ENCODE peak calls at places on chromosomes 3 and 15, in five cellular contexts. H is uterus; B is CD8-positive, alpha-beta T cell; E is bronchial epithelial cell; L is mammary epithelial cell. Z is an unnamed sample. For H3K36me3, the result is how much of the 10 kb centered on the place peaks cover.

GRCh38 chr15:35925634-35926380 is 379.8 kb upstream of the DPH6 start:
- DNase-seq in H (no peak), B (no peak), E (peak), L (peak), Z (no peak)

GRCh38 chr15:48928877-48929538 is 34.7 kb downstream of the SHC4 start:
- DNase-seq in H (no peak), B (no peak), E (no peak), L (peak), Z (no peak)

GRCh38 chr3:8529197-8529637 is 27.6 kb downstream of the LMCD1 start:
- DNase-seq in H (peak), B (no peak), E (no peak), L (no peak), Z (no peak)

GRCh38 chr3:52524752-52525661 is 8.7 kb downstream of the NT5DC2 start:
- DNase-seq in H (peak), B (no peak), E (peak), L (no peak), Z (no peak)

GRCh38 chr3:22296641-22297040 is 545.6 kb upstream of the ZNF385D start:
- DNase-seq in H (no peak), B (no peak), E (no peak), L (no peak), Z (no peak)

GRCh38 chr3:196055683-196056270 is 26.1 kb downstream of the TFRC start:
- DNase-seq in H (no peak), B (no peak), E (no peak), L (no peak), Z (peak)

GRCh38 chr15:55282284-55282833 is 7.3 kb downstream of the RAB27A start:
- DNase-seq in H (no peak), B (no peak), E (peak), L (peak), Z (no peak)

GRCh38 chr15:74174966-74175270 is 1.4 kb downstream of the ISLR start:
- DNase-seq in H (peak), B (no peak), E (no peak), L (no peak), Z (no peak)

GRCh38 chr3:197550489-197550888 is 5.3 kb downstream of the BDH1 start:
- DNase-seq in H (no peak), B (no peak), E (no peak), L (no peak), Z (no peak)

GRCh38 chr15:74175271-74176191 is 2.0 kb downstream of the ISLR start:
- DNase-seq in H (peak), B (no peak), E (no peak), L (no peak), Z (no peak)

GRCh38 chr3:134419214-134419965 is 45.1 kb upstream of the AMOTL2 start:
- DNase-seq in H (no peak), B (no peak), E (no peak), L (no peak), Z (no peak)

GRCh38 chr3:9088431-9089353 is 125.4 kb upstream of the RAD18 start:
- DNase-seq in H (no peak), B (no peak), E (peak), L (peak), Z (no peak)

GRCh38 chr15:94478763-94479162 is 247.4 kb downstream of the MCTP2 start:
- DNase-seq in H (no peak), B (no peak), E (no peak), L (no peak), Z (no peak)

GRCh38 chr3:131231710-131232348 is 149.7 kb upstream of the NUDT16 start:
- DNase-seq in H (no peak), B (no peak), E (peak), L (no peak), Z (no peak)

GRCh38 chr3:114404590-114404989 is 110.8 kb downstream of the TIGIT start:
- DNase-seq in H (no peak), B (no peak), E (no peak), L (peak), Z (no peak)

GRCh38 chr3:190086191-190086590 is 34.5 kb downstream of the P3H2 start:
- DNase-seq in H (no peak), B (no peak), E (no peak), L (no peak), Z (no peak)

GRCh38 chr3:57948782-57949242 is 59.4 kb upstream of the FLNB start:
- DNase-seq in H (no peak), B (no peak), E (no peak), L (peak), Z (no peak)

GRCh38 chr15:71662306-71662705 is 148.0 kb upstream of the NR2E3 start:
- DNase-seq in H (no peak), B (no peak), E (no peak), L (no peak), Z (no peak)

GRCh38 chr3:125317761-125318496 is 57.2 kb downstream of the ZNF148 start:
- DNase-seq in H (no peak), B (no peak), E (peak), L (peak), Z (no peak)

GRCh38 chr3:101853971-101854370 is 4.7 kb downstream of the NFKBIZ start:
- DNase-seq in H (no peak), B (no peak), E (no peak), L (no peak), Z (no peak)
- H3K36me3 ChIP-seq in H (under half), B (half or more), E (under half), L (half or more), Z (half or more)

DNA sequence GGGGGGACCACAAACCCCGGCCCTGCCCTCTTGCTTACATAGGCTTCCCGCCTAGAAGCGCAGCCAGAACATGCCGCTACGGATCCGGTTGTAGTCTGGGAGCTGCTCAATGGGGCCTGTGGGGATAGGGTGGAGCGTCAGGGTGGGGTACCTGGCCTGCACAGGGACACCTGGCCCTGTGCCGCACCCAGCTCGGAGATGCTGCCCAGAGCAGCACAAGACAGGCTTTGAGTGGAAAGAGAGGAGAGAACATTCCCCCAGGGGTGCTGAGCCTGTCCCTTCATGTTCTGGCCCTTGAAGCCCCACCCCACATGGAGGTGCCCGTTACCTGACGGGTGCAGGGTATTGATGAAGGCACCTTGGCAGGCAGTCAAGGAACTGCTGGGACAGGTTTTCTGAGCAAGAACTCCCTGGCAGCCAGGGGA is 4.0 kb upstream of the COL7A1 start:
- DNase-seq in H (no peak), B (no peak), E (peak), L (peak), Z (no peak)
- H3K36me3 ChIP-seq in H (under half), B (under half), E (under half), L (under half), Z (half or more)

GRCh38 chr3:47410417-47410720 is 29.5 kb downstream of the PTPN23 start:
- DNase-seq in H (no peak), B (no peak), E (no peak), L (no peak), Z (no peak)
- H3K36me3 ChIP-seq in H (under half), B (under half), E (under half), L (under half), Z (under half)

DNA sequence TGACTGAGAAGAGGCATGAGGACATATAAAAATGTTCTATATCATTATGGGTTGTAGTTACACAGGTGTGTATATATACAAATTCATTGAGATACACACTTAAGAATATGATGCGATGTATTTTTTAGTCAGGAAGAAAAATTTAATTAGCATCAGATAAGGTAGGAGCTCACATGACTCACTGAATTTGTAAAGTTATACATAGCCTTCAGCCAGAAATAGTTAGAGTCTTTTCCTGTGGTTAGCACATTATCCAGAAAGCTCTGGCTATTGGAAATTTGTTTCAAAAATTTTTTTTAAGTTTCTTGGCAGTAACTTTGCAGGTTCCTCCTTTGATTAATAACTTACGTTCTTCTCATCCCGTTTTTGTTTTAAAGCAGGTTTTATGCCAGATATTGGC is 88.6 kb downstream of the STT3B start:
- DNase-seq in H (no peak), B (no peak), E (no peak), L (no peak), Z (no peak)
- H3K36me3 ChIP-seq in H (under half), B (under half), E (under half), L (under half), Z (half or more)

GRCh38 chr15:67195305-67195704 is 59.2 kb downstream of the AAGAB start:
- DNase-seq in H (no peak), B (no peak), E (no peak), L (no peak), Z (no peak)
- H3K36me3 ChIP-seq in H (under half), B (under half), E (under half), L (under half), Z (under half)

DNA sequence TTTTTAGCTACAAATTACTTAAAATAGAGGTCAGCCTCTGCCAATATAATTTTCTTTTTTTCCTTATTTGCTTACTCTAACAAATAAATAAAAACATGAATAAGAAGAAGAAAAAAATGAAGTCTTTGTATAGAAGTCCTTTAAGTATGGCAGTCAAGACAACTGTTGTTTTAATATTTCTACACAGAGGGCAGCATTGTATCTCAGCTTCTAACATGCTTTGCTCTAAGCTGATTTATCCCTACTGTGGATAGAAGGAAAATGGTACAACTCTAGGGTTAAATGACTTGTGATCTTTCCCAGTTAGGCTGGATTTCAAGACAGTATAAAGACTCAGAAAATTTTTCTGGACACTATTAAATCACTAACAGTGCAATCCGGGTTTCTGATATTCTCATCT is 104.3 kb upstream of the MEIS2 start:
- DNase-seq in H (no peak), B (no peak), E (no peak), L (no peak), Z (no peak)
- H3K36me3 ChIP-seq in H (under half), B (under half), E (under half), L (under half), Z (under half)

GRCh38 chr15:43070249-43070648 is 35.6 kb downstream of the UBR1 start:
- DNase-seq in H (no peak), B (no peak), E (no peak), L (no peak), Z (no peak)
- H3K36me3 ChIP-seq in H (under half), B (under half), E (under half), L (under half), Z (under half)

Z was measured in psoas muscle.